ENCODE peak calls at places on chromosomes 13 and 19, in eight cellular contexts. One of them, this sample, is unnamed.

GRCh38 chr13:113806526-113806925 is 47.5 kb downstream of the TMEM255B start:
- DNase-seq in nephron progenitor cell: no peak
- DNase-seq in stimulated activated CD4-positive, alpha-beta T cell treated with anti-CD3 and anti-CD28 coated beads, TNF-alpha, amount 100 ng/mL, for 48 hours: no peak
- DNase-seq in A172: no peak
- DNase-seq in IMR-90: no peak
- DNase-seq in nucleus accumbens: no peak
- DNase-seq in SHP77: no peak
- DNase-seq in stimulated activated effector memory CD8-positive, alpha-beta T cell treated with anti-CD3 and anti-CD28 coated beads, Interleukin-12 subunit alpha, Interleukin-12 subunit beta, amount 100 ng/mL, for 72 hours: no peak
- DNase-seq in this sample: no peak

GRCh38 chr19:16374436-16374835 is 49.8 kb downstream of the KLF2 start:
- DNase-seq in SHP77: no peak
- DNase-seq in stimulated activated CD4-positive, alpha-beta T cell treated with anti-CD3 and anti-CD28 coated beads, TNF-alpha, amount 100 ng/mL, for 48 hours: no peak
- DNase-seq in IMR-90: no peak
- DNase-seq in stimulated activated effector memory CD8-positive, alpha-beta T cell treated with anti-CD3 and anti-CD28 coated beads, Interleukin-12 subunit alpha, Interleukin-12 subunit beta, amount 100 ng/mL, for 72 hours: no peak
- DNase-seq in A172: no peak
- DNase-seq in nephron progenitor cell: no peak
- DNase-seq in nucleus accumbens: no peak
- DNase-seq in this sample: no peak

GRCh38 chr19:49793561-49793840 is 19.6 kb downstream of the FUZ start:
- DNase-seq in stimulated activated effector memory CD8-positive, alpha-beta T cell treated with anti-CD3 and anti-CD28 coated beads, Interleukin-12 subunit alpha, Interleukin-12 subunit beta, amount 100 ng/mL, for 72 hours: no peak
- DNase-seq in SHP77: no peak
- DNase-seq in IMR-90: peak; percentile 57
- DNase-seq in stimulated activated CD4-positive, alpha-beta T cell treated with anti-CD3 and anti-CD28 coated beads, TNF-alpha, amount 100 ng/mL, for 48 hours: no peak
- DNase-seq in nucleus accumbens: no peak
- DNase-seq in A172: peak; percentile 67
- DNase-seq in nephron progenitor cell: no peak
- DNase-seq in this sample: no peak

GRCh38 chr19:34411216-34411615 is 7.0 kb downstream of the PDCD2L start:
- DNase-seq in IMR-90: no peak
- DNase-seq in SHP77: no peak
- DNase-seq in stimulated activated effector memory CD8-positive, alpha-beta T cell treated with anti-CD3 and anti-CD28 coated beads, Interleukin-12 subunit alpha, Interleukin-12 subunit beta, amount 100 ng/mL, for 72 hours: no peak
- DNase-seq in stimulated activated CD4-positive, alpha-beta T cell treated with anti-CD3 and anti-CD28 coated beads, TNF-alpha, amount 100 ng/mL, for 48 hours: no peak
- DNase-seq in A172: no peak
- DNase-seq in nucleus accumbens: no peak
- DNase-seq in nephron progenitor cell: no peak
- DNase-seq in this sample: no peak

GRCh38 chr19:21023901-21024300 is 3.4 kb downstream of the ZNF430 start:
- DNase-seq in nucleus accumbens: no peak
- DNase-seq in IMR-90: peak; percentile 65
- DNase-seq in stimulated activated effector memory CD8-positive, alpha-beta T cell treated with anti-CD3 and anti-CD28 coated beads, Interleukin-12 subunit alpha, Interleukin-12 subunit beta, amount 100 ng/mL, for 72 hours: no peak
- DNase-seq in SHP77: no peak
- DNase-seq in nephron progenitor cell: no peak
- DNase-seq in A172: no peak
- DNase-seq in stimulated activated CD4-positive, alpha-beta T cell treated with anti-CD3 and anti-CD28 coated beads, TNF-alpha, amount 100 ng/mL, for 48 hours: no peak
- DNase-seq in this sample: no peak

GRCh38 chr19:10238172-10238783 is 7.1 kb upstream of the S1PR2 start:
- DNase-seq in stimulated activated effector memory CD8-positive, alpha-beta T cell treated with anti-CD3 and anti-CD28 coated beads, Interleukin-12 subunit alpha, Interleukin-12 subunit beta, amount 100 ng/mL, for 72 hours: no peak
- DNase-seq in SHP77: peak; percentile 89
- DNase-seq in stimulated activated CD4-positive, alpha-beta T cell treated with anti-CD3 and anti-CD28 coated beads, TNF-alpha, amount 100 ng/mL, for 48 hours: no peak
- DNase-seq in IMR-90: peak; percentile 91
- DNase-seq in nucleus accumbens: no peak
- DNase-seq in A172: no peak
- DNase-seq in nephron progenitor cell: no peak
- DNase-seq in this sample: no peak

GRCh38 chr13:29543230-29544215 is 52.0 kb downstream of the SLC7A1 start:
- DNase-seq in SHP77: no peak
- DNase-seq in IMR-90: peak; percentile 60
- DNase-seq in nucleus accumbens: no peak
- DNase-seq in A172: no peak
- DNase-seq in stimulated activated CD4-positive, alpha-beta T cell treated with anti-CD3 and anti-CD28 coated beads, TNF-alpha, amount 100 ng/mL, for 48 hours: peak; percentile 41
- DNase-seq in stimulated activated effector memory CD8-positive, alpha-beta T cell treated with anti-CD3 and anti-CD28 coated beads, Interleukin-12 subunit alpha, Interleukin-12 subunit beta, amount 100 ng/mL, for 72 hours: peak; percentile 71
- DNase-seq in nephron progenitor cell: no peak
- DNase-seq in this sample: no peak

GRCh38 chr13:44437356-44438233 is 64.0 kb downstream of the SERP2 start:
- DNase-seq in IMR-90: peak; percentile 63
- DNase-seq in A172: peak; percentile 54
- DNase-seq in SHP77: peak; percentile 57
- DNase-seq in stimulated activated CD4-positive, alpha-beta T cell treated with anti-CD3 and anti-CD28 coated beads, TNF-alpha, amount 100 ng/mL, for 48 hours: no peak
- DNase-seq in nephron progenitor cell: no peak
- DNase-seq in nucleus accumbens: no peak
- DNase-seq in stimulated activated effector memory CD8-positive, alpha-beta T cell treated with anti-CD3 and anti-CD28 coated beads, Interleukin-12 subunit alpha, Interleukin-12 subunit beta, amount 100 ng/mL, for 72 hours: no peak
- DNase-seq in this sample: no peak

GRCh38 chr13:50248537-50249521 is 233.6 kb downstream of the KCNRG start:
- DNase-seq in stimulated activated CD4-positive, alpha-beta T cell treated with anti-CD3 and anti-CD28 coated beads, TNF-alpha, amount 100 ng/mL, for 48 hours: no peak
- DNase-seq in SHP77: no peak
- DNase-seq in nucleus accumbens: no peak
- DNase-seq in stimulated activated effector memory CD8-positive, alpha-beta T cell treated with anti-CD3 and anti-CD28 coated beads, Interleukin-12 subunit alpha, Interleukin-12 subunit beta, amount 100 ng/mL, for 72 hours: peak; percentile 50
- DNase-seq in nephron progenitor cell: no peak
- DNase-seq in IMR-90: no peak
- DNase-seq in A172: no peak
- DNase-seq in this sample: no peak

GRCh38 chr13:21674271-21675009 is 3.6 kb downstream of the FGF9 start:
- DNase-seq in nephron progenitor cell: peak; percentile 69
- DNase-seq in IMR-90: no peak
- DNase-seq in A172: no peak
- DNase-seq in stimulated activated effector memory CD8-positive, alpha-beta T cell treated with anti-CD3 and anti-CD28 coated beads, Interleukin-12 subunit alpha, Interleukin-12 subunit beta, amount 100 ng/mL, for 72 hours: no peak
- DNase-seq in SHP77: peak; percentile 35
- DNase-seq in stimulated activated CD4-positive, alpha-beta T cell treated with anti-CD3 and anti-CD28 coated beads, TNF-alpha, amount 100 ng/mL, for 48 hours: no peak
- DNase-seq in nucleus accumbens: no peak
- DNase-seq in this sample: no peak

GRCh38 chr13:39422845-39423565 is 180.0 kb downstream of the LHFPL6 start:
- DNase-seq in nucleus accumbens: no peak
- DNase-seq in A172: no peak
- DNase-seq in SHP77: no peak
- DNase-seq in stimulated activated effector memory CD8-positive, alpha-beta T cell treated with anti-CD3 and anti-CD28 coated beads, Interleukin-12 subunit alpha, Interleukin-12 subunit beta, amount 100 ng/mL, for 72 hours: no peak
- DNase-seq in nephron progenitor cell: no peak
- DNase-seq in IMR-90: no peak
- DNase-seq in stimulated activated CD4-positive, alpha-beta T cell treated with anti-CD3 and anti-CD28 coated beads, TNF-alpha, amount 100 ng/mL, for 48 hours: no peak
- DNase-seq in this sample: no peak

GRCh38 chr19:40274585-40275544 is 10.3 kb downstream of the AKT2 start:
- DNase-seq in nephron progenitor cell: no peak
- DNase-seq in nucleus accumbens: no peak
- DNase-seq in stimulated activated CD4-positive, alpha-beta T cell treated with anti-CD3 and anti-CD28 coated beads, TNF-alpha, amount 100 ng/mL, for 48 hours: no peak
- DNase-seq in A172: no peak
- DNase-seq in SHP77: no peak
- DNase-seq in stimulated activated effector memory CD8-positive, alpha-beta T cell treated with anti-CD3 and anti-CD28 coated beads, Interleukin-12 subunit alpha, Interleukin-12 subunit beta, amount 100 ng/mL, for 72 hours: peak; percentile 48
- DNase-seq in IMR-90: no peak
- DNase-seq in this sample: no peak

GRCh38 chr19:37304190-37304883 is 66.6 kb upstream of the ZNF527 start:
- DNase-seq in nucleus accumbens: no peak
- DNase-seq in IMR-90: no peak
- DNase-seq in A172: no peak
- DNase-seq in stimulated activated effector memory CD8-positive, alpha-beta T cell treated with anti-CD3 and anti-CD28 coated beads, Interleukin-12 subunit alpha, Interleukin-12 subunit beta, amount 100 ng/mL, for 72 hours: no peak
- DNase-seq in stimulated activated CD4-positive, alpha-beta T cell treated with anti-CD3 and anti-CD28 coated beads, TNF-alpha, amount 100 ng/mL, for 48 hours: no peak
- DNase-seq in SHP77: no peak
- DNase-seq in nephron progenitor cell: peak; percentile 28
- DNase-seq in this sample: no peak

GRCh38 chr13:50766043-50766442 is 77.4 kb downstream of the DLEU7 start:
- DNase-seq in stimulated activated CD4-positive, alpha-beta T cell treated with anti-CD3 and anti-CD28 coated beads, TNF-alpha, amount 100 ng/mL, for 48 hours: no peak
- DNase-seq in nephron progenitor cell: no peak
- DNase-seq in nucleus accumbens: no peak
- DNase-seq in A172: no peak
- DNase-seq in stimulated activated effector memory CD8-positive, alpha-beta T cell treated with anti-CD3 and anti-CD28 coated beads, Interleukin-12 subunit alpha, Interleukin-12 subunit beta, amount 100 ng/mL, for 72 hours: no peak
- DNase-seq in IMR-90: no peak
- DNase-seq in SHP77: no peak
- DNase-seq in this sample: no peak

GRCh38 chr13:37870895-37871550 is 1.5 kb upstream of the TRPC4 start:
- DNase-seq in nucleus accumbens: no peak
- DNase-seq in A172: peak; percentile 25
- DNase-seq in SHP77: peak; percentile 29
- DNase-seq in stimulated activated CD4-positive, alpha-beta T cell treated with anti-CD3 and anti-CD28 coated beads, TNF-alpha, amount 100 ng/mL, for 48 hours: no peak
- DNase-seq in stimulated activated effector memory CD8-positive, alpha-beta T cell treated with anti-CD3 and anti-CD28 coated beads, Interleukin-12 subunit alpha, Interleukin-12 subunit beta, amount 100 ng/mL, for 72 hours: no peak
- DNase-seq in nephron progenitor cell: no peak
- DNase-seq in IMR-90: peak; percentile 79
- DNase-seq in this sample: no peak

GRCh38 chr19:46840157-46840942 is 10.3 kb downstream of the AP2S1 start:
- DNase-seq in nephron progenitor cell: peak; percentile 61
- DNase-seq in nucleus accumbens: no peak
- DNase-seq in stimulated activated effector memory CD8-positive, alpha-beta T cell treated with anti-CD3 and anti-CD28 coated beads, Interleukin-12 subunit alpha, Interleukin-12 subunit beta, amount 100 ng/mL, for 72 hours: peak; percentile 59
- DNase-seq in A172: peak; percentile 21
- DNase-seq in IMR-90: peak; percentile 70
- DNase-seq in SHP77: peak; percentile 29
- DNase-seq in stimulated activated CD4-positive, alpha-beta T cell treated with anti-CD3 and anti-CD28 coated beads, TNF-alpha, amount 100 ng/mL, for 48 hours: no peak
- DNase-seq in this sample: peak; percentile 86

GRCh38 chr19:23764781-23765180 is 6.1 kb upstream of the ZNF681 start:
- DNase-seq in stimulated activated CD4-positive, alpha-beta T cell treated with anti-CD3 and anti-CD28 coated beads, TNF-alpha, amount 100 ng/mL, for 48 hours: no peak
- DNase-seq in SHP77: no peak
- DNase-seq in stimulated activated effector memory CD8-positive, alpha-beta T cell treated with anti-CD3 and anti-CD28 coated beads, Interleukin-12 subunit alpha, Interleukin-12 subunit beta, amount 100 ng/mL, for 72 hours: no peak
- DNase-seq in IMR-90: no peak
- DNase-seq in nephron progenitor cell: no peak
- DNase-seq in nucleus accumbens: no peak
- DNase-seq in A172: no peak
- DNase-seq in this sample: no peak

GRCh38 chr19:8261881-8262280 is 46.3 kb downstream of the CD320 start:
- DNase-seq in IMR-90: no peak
- DNase-seq in nephron progenitor cell: no peak
- DNase-seq in nucleus accumbens: no peak
- DNase-seq in SHP77: no peak
- DNase-seq in A172: no peak
- DNase-seq in stimulated activated CD4-positive, alpha-beta T cell treated with anti-CD3 and anti-CD28 coated beads, TNF-alpha, amount 100 ng/mL, for 48 hours: no peak
- DNase-seq in stimulated activated effector memory CD8-positive, alpha-beta T cell treated with anti-CD3 and anti-CD28 coated beads, Interleukin-12 subunit alpha, Interleukin-12 subunit beta, amount 100 ng/mL, for 72 hours: no peak
- DNase-seq in this sample: no peak

GRCh38 chr19:6568010-6568411 is 22.9 kb downstream of the CD70 start:
- DNase-seq in SHP77: no peak
- DNase-seq in stimulated activated effector memory CD8-positive, alpha-beta T cell treated with anti-CD3 and anti-CD28 coated beads, Interleukin-12 subunit alpha, Interleukin-12 subunit beta, amount 100 ng/mL, for 72 hours: no peak
- DNase-seq in IMR-90: no peak
- DNase-seq in nucleus accumbens: no peak
- DNase-seq in A172: peak; percentile 39
- DNase-seq in nephron progenitor cell: no peak
- DNase-seq in stimulated activated CD4-positive, alpha-beta T cell treated with anti-CD3 and anti-CD28 coated beads, TNF-alpha, amount 100 ng/mL, for 48 hours: no peak
- DNase-seq in this sample: no peak

GRCh38 chr19:10006335-10006708 is 4.0 kb downstream of the COL5A3 start:
- DNase-seq in nucleus accumbens: no peak
- DNase-seq in IMR-90: peak; percentile 72
- DNase-seq in A172: no peak
- DNase-seq in nephron progenitor cell: no peak
- DNase-seq in SHP77: no peak
- DNase-seq in stimulated activated CD4-positive, alpha-beta T cell treated with anti-CD3 and anti-CD28 coated beads, TNF-alpha, amount 100 ng/mL, for 48 hours: no peak
- DNase-seq in stimulated activated effector memory CD8-positive, alpha-beta T cell treated with anti-CD3 and anti-CD28 coated beads, Interleukin-12 subunit alpha, Interleukin-12 subunit beta, amount 100 ng/mL, for 72 hours: no peak
- DNase-seq in this sample: no peak

GRCh38 chr19:16628984-16629691 is 1.1 kb upstream of the MED26 start:
- DNase-seq in SHP77: no peak
- DNase-seq in stimulated activated CD4-positive, alpha-beta T cell treated with anti-CD3 and anti-CD28 coated beads, TNF-alpha, amount 100 ng/mL, for 48 hours: no peak
- DNase-seq in nucleus accumbens: no peak
- DNase-seq in nephron progenitor cell: peak; percentile 32
- DNase-seq in A172: peak; percentile 21
- DNase-seq in IMR-90: peak; percentile 72
- DNase-seq in stimulated activated effector memory CD8-positive, alpha-beta T cell treated with anti-CD3 and anti-CD28 coated beads, Interleukin-12 subunit alpha, Interleukin-12 subunit beta, amount 100 ng/mL, for 72 hours: no peak
- DNase-seq in this sample: no peak

GRCh38 chr19:4373601-4374441 is 26.5 kb downstream of the SH3GL1 start:
- DNase-seq in A172: peak; percentile 47
- DNase-seq in SHP77: no peak
- DNase-seq in nucleus accumbens: no peak
- DNase-seq in IMR-90: peak; percentile 36
- DNase-seq in stimulated activated effector memory CD8-positive, alpha-beta T cell treated with anti-CD3 and anti-CD28 coated beads, Interleukin-12 subunit alpha, Interleukin-12 subunit beta, amount 100 ng/mL, for 72 hours: no peak
- DNase-seq in nephron progenitor cell: no peak
- DNase-seq in stimulated activated CD4-positive, alpha-beta T cell treated with anti-CD3 and anti-CD28 coated beads, TNF-alpha, amount 100 ng/mL, for 48 hours: no peak
- DNase-seq in this sample: no peak

GRCh38 chr19:35973487-35973886 is 21.5 kb upstream of the SDHAF1 start:
- DNase-seq in IMR-90: no peak
- DNase-seq in nephron progenitor cell: no peak
- DNase-seq in stimulated activated CD4-positive, alpha-beta T cell treated with anti-CD3 and anti-CD28 coated beads, TNF-alpha, amount 100 ng/mL, for 48 hours: no peak
- DNase-seq in SHP77: no peak
- DNase-seq in stimulated activated effector memory CD8-positive, alpha-beta T cell treated with anti-CD3 and anti-CD28 coated beads, Interleukin-12 subunit alpha, Interleukin-12 subunit beta, amount 100 ng/mL, for 72 hours: no peak
- DNase-seq in A172: no peak
- DNase-seq in nucleus accumbens: no peak
- DNase-seq in this sample: no peak

GRCh38 chr13:66618702-66619101 is 611.4 kb downstream of the PCDH9 start:
- DNase-seq in A172: peak; percentile 32
- DNase-seq in stimulated activated CD4-positive, alpha-beta T cell treated with anti-CD3 and anti-CD28 coated beads, TNF-alpha, amount 100 ng/mL, for 48 hours: no peak
- DNase-seq in stimulated activated effector memory CD8-positive, alpha-beta T cell treated with anti-CD3 and anti-CD28 coated beads, Interleukin-12 subunit alpha, Interleukin-12 subunit beta, amount 100 ng/mL, for 72 hours: no peak
- DNase-seq in IMR-90: peak; percentile 63
- DNase-seq in nucleus accumbens: no peak
- DNase-seq in nephron progenitor cell: no peak
- DNase-seq in SHP77: no peak
- DNase-seq in this sample: no peak

GRCh38 chr13:41613984-41614581 is 156.7 kb downstream of the RGCC start:
- DNase-seq in nephron progenitor cell: no peak
- DNase-seq in IMR-90: peak; percentile 96
- DNase-seq in nucleus accumbens: no peak
- DNase-seq in stimulated activated CD4-positive, alpha-beta T cell treated with anti-CD3 and anti-CD28 coated beads, TNF-alpha, amount 100 ng/mL, for 48 hours: no peak
- DNase-seq in stimulated activated effector memory CD8-positive, alpha-beta T cell treated with anti-CD3 and anti-CD28 coated beads, Interleukin-12 subunit alpha, Interleukin-12 subunit beta, amount 100 ng/mL, for 72 hours: no peak
- DNase-seq in A172: peak; percentile 23
- DNase-seq in SHP77: no peak
- DNase-seq in this sample: no peak